ENCODE peak calls at places on chromosomes 4 and X, in six cellular contexts. B is IMR-90, O is neuronal stem cell, F is H9, K is H1, Y is trophoblast cell. L is an unnamed sample.
A peak's percentile ranks its signal among the peaks of the same experiment; 100 is the strongest.

GRCh38 chr4:70518716-70519115 is 347 bp downstream of the AMTN start:
- DNase-seq in O (no peak), B (no peak), K (no peak), Y (no peak), F (no peak), L (no peak)

GRCh38 chr4:150149381-150149780 is 71.1 kb downstream of the DCLK2 start:
- DNase-seq in Y (no peak), F (no peak), B (no peak), O (no peak), K (no peak), L (no peak)

GRCh38 chr4:62927574-62927973 is 1481.7 kb downstream of the TECRL start:
- DNase-seq in K (no peak), B (no peak), O (no peak), F (no peak), Y (no peak), L (no peak)

GRCh38 chrX:39158801-39159657 is 357.8 kb downstream of the MID1IP1 start:
- DNase-seq in B (peak; percentile 11), Y (peak; percentile 36), K (no peak), O (no peak), F (no peak), L (peak; percentile 95)

GRCh38 chrX:119618439-119618838 is 12.2 kb upstream of the NKRF start:
- DNase-seq in O (no peak), K (no peak), F (no peak), Y (no peak), B (no peak), L (no peak)

GRCh38 chrX:108091878-108092291 is 307 bp downstream of the ATG4A start:
- DNase-seq in O (no peak), F (no peak), K (no peak), Y (peak; percentile 3), B (no peak), L (peak; percentile 1)

GRCh38 chrX:154369453-154370299 is 4.8 kb downstream of the FLNA start:
- DNase-seq in B (peak; percentile 95), O (peak; percentile 84), K (peak; percentile 65), Y (peak; percentile 33), F (peak; percentile 88), L (peak; percentile 95)

GRCh38 chr4:135238940-135239339 is 1037.4 kb upstream of the PABPC4L start:
- DNase-seq in B (no peak), F (no peak), O (no peak), K (no peak), Y (no peak), L (no peak)

GRCh38 chr4:7845493-7846124 is 94.1 kb downstream of the AFAP1 start:
- DNase-seq in O (no peak), Y (no peak), B (no peak), K (peak; percentile 62), F (no peak), L (no peak)

GRCh38 chr4:148056879-148057278 is 325.0 kb downstream of the ARHGAP10 start:
- DNase-seq in Y (peak; percentile 23), O (no peak), K (no peak), B (peak; percentile 77), F (peak; percentile 64), L (peak; percentile 65)

GRCh38 chr4:3674479-3674851 is 91.7 kb upstream of the ADRA2C start:
- DNase-seq in K (no peak), Y (no peak), B (no peak), F (no peak), O (no peak), L (no peak)

GRCh38 chr4:89707467-89707866 is 129.5 kb downstream of the SNCA start:
- DNase-seq in B (no peak), O (no peak), F (no peak), K (no peak), Y (no peak), L (no peak)

GRCh38 chr4:74886490-74886889 is 46.4 kb upstream of the PARM1 start:
- DNase-seq in B (peak; percentile 59), O (no peak), F (no peak), Y (peak; percentile 96), K (no peak), L (peak; percentile 77)

GRCh38 chrX:133586443-133586842 is 171.2 kb upstream of the GPC4 start:
- DNase-seq in B (no peak), Y (no peak), O (no peak), F (no peak), K (no peak), L (no peak)

GRCh38 chr4:19063662-19064061 is 1042.1 kb upstream of the LCORL start:
- DNase-seq in O (no peak), Y (no peak), K (no peak), B (no peak), F (peak; percentile 31), L (no peak)

GRCh38 chr4:165325732-165326512 is 1.5 kb upstream of the MSMO1 start:
- DNase-seq in F (no peak), Y (peak; percentile 59), B (peak; percentile 93), K (peak; percentile 49), O (no peak), L (peak; percentile 76)
- H2AK5ac ChIP-seq in F (no peak overlapping the region), Y (peak overlapping the region; percentile 76), B (peak overlapping the region; percentile 77), K (peak overlapping the region; percentile 54), O (peak overlapping the region; percentile 76), L (peak overlapping the region; percentile 23)

GRCh38 chr4:1036095-1036494 is 24.7 kb downstream of the FGFRL1 start:
- DNase-seq in K (no peak), Y (no peak), F (no peak), B (no peak), O (no peak), L (no peak)

GRCh38 chr4:1035510-1035909 is 24.1 kb downstream of the FGFRL1 start:
- DNase-seq in F (no peak), Y (no peak), K (no peak), O (no peak), B (no peak), L (no peak)

GRCh38 chr4:1031956-1032795 is 20.8 kb downstream of the FGFRL1 start:
- DNase-seq in F (no peak), O (no peak), Y (no peak), K (no peak), B (no peak), L (no peak)

GRCh38 chr4:1032861-1033260 is 21.4 kb downstream of the FGFRL1 start:
- DNase-seq in Y (no peak), O (no peak), F (no peak), B (no peak), K (no peak), L (no peak)

DNA sequence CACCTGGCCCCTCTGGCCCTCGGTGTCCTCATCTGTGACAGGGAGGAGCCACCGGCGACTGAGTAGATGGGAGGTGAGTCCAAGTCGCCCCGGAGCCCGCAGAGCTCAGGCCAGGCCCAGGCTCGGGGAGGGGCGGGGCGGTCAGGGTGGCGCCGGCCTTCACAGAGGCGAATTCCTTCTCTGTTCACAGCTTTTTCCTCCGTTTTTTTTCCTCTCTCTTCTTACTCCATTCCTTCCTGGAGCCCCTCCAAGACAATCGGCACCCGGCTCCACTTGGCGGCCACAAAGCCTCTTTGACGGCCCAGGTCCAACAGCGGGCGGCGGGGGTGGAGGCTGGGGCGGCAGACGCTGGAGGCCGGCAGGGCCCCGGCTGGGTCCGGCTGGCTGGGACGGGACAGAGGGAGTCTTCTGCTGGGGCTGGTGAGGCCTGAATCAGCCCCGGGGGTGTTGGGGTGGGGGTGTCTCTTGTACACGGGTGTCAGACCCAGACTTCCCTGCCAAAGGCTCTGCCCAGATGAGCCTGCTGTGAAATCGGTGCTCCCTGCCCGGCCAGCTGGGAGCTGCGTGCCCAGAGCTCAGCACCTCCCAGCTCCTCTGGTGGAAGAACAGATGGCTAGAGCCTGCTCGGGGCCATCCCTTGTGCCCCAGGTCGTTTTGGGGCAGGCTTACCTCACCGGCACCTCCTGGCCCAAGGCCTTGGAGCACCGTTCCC is 22.6 kb downstream of the FGFRL1 start:
- DNase-seq in Y (no peak), O (no peak), F (no peak), B (peak; percentile 18), K (no peak), L (no peak)
- H2AFZ ChIP-seq in Y (no peak overlapping the region), O (no peak overlapping the region), F (no peak overlapping the region), B (peak overlapping the region; percentile 88), K (no peak overlapping the region), L (no peak overlapping the region)

GRCh38 chr4:115234405-115235093 is 121.1 kb upstream of the NDST4 start:
- DNase-seq in Y (peak; percentile 19), F (peak; percentile 25), K (no peak), B (no peak), O (no peak), L (peak; percentile 39)

GRCh38 chr4:115233600-115233999 is 120.2 kb upstream of the NDST4 start:
- DNase-seq in K (no peak), Y (no peak), O (no peak), F (no peak), B (no peak), L (no peak)

GRCh38 chr4:115228851-115229250 is 115.4 kb upstream of the NDST4 start:
- DNase-seq in K (no peak), F (no peak), Y (no peak), B (no peak), O (no peak), L (no peak)

DNA sequence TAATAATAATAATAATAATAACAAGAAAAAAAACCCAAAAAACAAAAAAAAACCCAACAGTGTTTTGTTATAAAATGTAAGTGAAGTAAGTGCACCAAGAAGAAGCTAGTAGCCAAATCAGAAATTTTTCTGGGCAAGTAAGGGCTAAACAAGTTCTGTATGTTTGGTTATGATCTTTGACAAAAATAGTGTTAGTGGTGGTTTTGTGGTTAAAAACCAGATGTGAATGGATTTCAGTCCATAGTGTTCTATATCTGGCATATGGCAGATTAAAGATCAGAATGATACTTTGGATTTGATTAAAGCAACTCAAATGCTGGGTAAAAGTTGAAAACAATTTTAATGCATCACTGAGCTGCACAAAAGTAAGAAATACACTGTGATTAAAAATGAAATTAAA is 116.5 kb upstream of the NDST4 start:
- DNase-seq in O (no peak), Y (no peak), B (no peak), F (no peak), K (no peak), L (no peak)
- H2BK120ac ChIP-seq in O (no peak overlapping the region), Y (no peak overlapping the region), B (no peak overlapping the region), F (no peak overlapping the region), K (no peak overlapping the region), L (no peak overlapping the region)

DNA sequence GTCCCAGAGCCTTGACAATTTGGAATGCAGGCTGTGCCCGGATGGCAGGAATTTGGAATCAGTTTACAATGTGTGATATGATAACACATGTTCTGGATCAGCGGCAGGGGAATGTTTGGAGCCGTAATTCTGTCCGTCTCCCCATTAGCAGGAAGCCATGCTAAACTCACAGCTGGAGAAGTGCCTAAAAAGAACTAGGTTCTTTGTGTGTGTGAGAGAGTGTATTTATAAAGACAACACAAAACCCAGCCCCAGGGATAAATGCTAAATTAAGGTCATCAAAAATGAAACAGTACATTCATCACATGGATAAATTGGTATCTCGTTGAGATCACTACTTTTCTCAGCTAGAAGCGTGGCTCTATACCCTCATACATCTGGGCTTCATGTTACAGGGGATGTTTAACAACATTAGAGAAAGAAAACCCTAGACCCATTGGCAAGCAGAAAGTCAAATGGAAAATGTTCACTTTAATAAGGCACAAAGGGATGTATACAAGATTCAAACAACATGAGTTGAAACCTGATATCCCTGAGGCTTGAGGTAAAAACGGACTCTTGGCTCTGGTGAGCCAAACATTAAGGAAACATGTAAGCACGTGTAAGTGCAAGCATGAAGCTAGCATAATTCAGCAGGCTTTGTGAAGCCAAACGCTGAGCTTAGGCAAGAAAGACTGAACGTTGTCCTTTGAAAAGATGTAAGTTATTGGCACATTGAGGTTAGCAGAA is 18.0 kb upstream of the TMEM131L start:
- DNase-seq in Y (no peak), K (no peak), B (peak; percentile 81), F (no peak), O (no peak), L (peak; percentile 44)
- H2AK5ac ChIP-seq in Y (no peak overlapping the region), K (no peak overlapping the region), B (no peak overlapping the region), F (no peak overlapping the region), O (no peak overlapping the region), L (no peak overlapping the region)

L was measured in mesenchymal stem cell.